ENCODE peak calls at places on chromosome 15, in seven cellular contexts. O is BE2C, Y is foreskin fibroblast, I is progenitor cell of endocrine pancreas, A is AG09309, V is H9, N is cardiac muscle cell. L is an unnamed sample.

GRCh38 chr15:42918047-42918446 is 2.5 kb downstream of the TTBK2 start:
- DNase-seq in O (no peak), Y (no peak), I (no peak), A (no peak), V (no peak), N (no peak), L (no peak)

GRCh38 chr15:78070049-78070698 is 7.3 kb downstream of the TBC1D2B start:
- DNase-seq in O (no peak), Y (no peak), I (no peak), A (no peak), V (no peak), N (no peak), L (no peak)

GRCh38 chr15:28975766-28976179 is 90.0 kb downstream of the APBA2 start:
- DNase-seq in O (peak), Y (peak), I (no peak), A (peak), V (peak), N (peak), L (peak)

GRCh38 chr15:75127186-75127585 is 74.5 kb upstream of the C15orf39 start:
- DNase-seq in O (no peak), Y (no peak), I (no peak), A (no peak), V (no peak), N (no peak), L (no peak)

GRCh38 chr15:35751421-35752133 is 205.6 kb upstream of the DPH6 start:
- DNase-seq in O (peak), Y (peak), I (peak), A (peak), V (peak), N (peak), L (no peak)

GRCh38 chr15:48641416-48641815 is 4.1 kb downstream of the FBN1 start:
- DNase-seq in O (no peak), Y (peak), I (no peak), A (no peak), V (no peak), N (peak), L (no peak)

GRCh38 chr15:77864211-77865105 is 213.1 kb downstream of the TBC1D2B start:
- DNase-seq in O (no peak), Y (no peak), I (no peak), A (no peak), V (peak), N (no peak), L (no peak)

GRCh38 chr15:100781961-100782525 is 97.6 kb upstream of the ALDH1A3 start:
- DNase-seq in O (no peak), Y (no peak), I (peak), A (no peak), V (no peak), N (no peak), L (no peak)

GRCh38 chr15:52441846-52442245 is 86.8 kb downstream of the MYO5A start:
- DNase-seq in O (no peak), Y (peak), I (no peak), A (no peak), V (no peak), N (no peak), L (no peak)

GRCh38 chr15:91849749-91850161 is 3.8 kb upstream of the SLCO3A1 start:
- DNase-seq in O (no peak), Y (peak), I (no peak), A (peak), V (no peak), N (peak), L (no peak)

GRCh38 chr15:63752075-63752684 is 81.6 kb downstream of the HERC1 start:
- DNase-seq in O (peak), Y (peak), I (no peak), A (no peak), V (no peak), N (peak), L (no peak)

GRCh38 chr15:79849789-79850188 is 47.0 kb downstream of the MTHFS start:
- DNase-seq in O (peak), Y (peak), I (no peak), A (no peak), V (peak), N (peak), L (no peak)

GRCh38 chr15:44394062-44394461 is 33.4 kb upstream of the CTDSPL2 start:
- DNase-seq in O (no peak), Y (no peak), I (no peak), A (no peak), V (no peak), N (peak), L (no peak)

GRCh38 chr15:20351448-20351961 is 190.1 kb downstream of the GOLGA6L6 start:
- DNase-seq in O (no peak), Y (no peak), I (no peak), A (no peak), V (peak), N (no peak), L (no peak)

GRCh38 chr15:53447742-53448141 is 311.7 kb downstream of the WDR72 start:
- DNase-seq in O (no peak), Y (no peak), I (no peak), A (no peak), V (no peak), N (no peak), L (no peak)

GRCh38 chr15:89112341-89112971 is 24.2 kb downstream of the ABHD2 start:
- DNase-seq in O (no peak), Y (peak), I (no peak), A (no peak), V (no peak), N (peak), L (no peak)

GRCh38 chr15:80266745-80267144 is 14.7 kb upstream of the CTXND1 start:
- DNase-seq in O (no peak), Y (no peak), I (no peak), A (no peak), V (no peak), N (no peak), L (no peak)

GRCh38 chr15:26729581-26729980 is 43.3 kb downstream of the GABRB3 start:
- DNase-seq in O (no peak), Y (no peak), I (no peak), A (no peak), V (no peak), N (no peak), L (no peak)

GRCh38 chr15:90402230-90402629 is 14.2 kb downstream of the IQGAP1 start:
- DNase-seq in O (no peak), Y (peak), I (no peak), A (peak), V (no peak), N (peak), L (no peak)

GRCh38 chr15:70741107-70741511 is 22.2 kb downstream of the UACA start:
- DNase-seq in O (no peak), Y (peak), I (no peak), A (peak), V (no peak), N (peak), L (no peak)

GRCh38 chr15:92666780-92667179 is 11.2 kb upstream of the FAM174B start:
- DNase-seq in O (no peak), Y (no peak), I (no peak), A (no peak), V (no peak), N (peak), L (no peak)

GRCh38 chr15:92801774-92802464 is 98.2 kb upstream of the CHD2 start:
- DNase-seq in O (no peak), Y (peak), I (no peak), A (peak), V (no peak), N (peak), L (no peak)

GRCh38 chr15:52013151-52013791 is 5.7 kb upstream of the MAPK6 start:
- DNase-seq in O (no peak), Y (peak), I (no peak), A (no peak), V (no peak), N (peak), L (no peak)

GRCh38 chr15:71634820-71635219 is 175.5 kb upstream of the NR2E3 start:
- DNase-seq in O (no peak), Y (peak), I (no peak), A (no peak), V (no peak), N (peak), L (no peak)

GRCh38 chr15:75694241-75695182 is 18.1 kb downstream of the CSPG4 start:
- DNase-seq in O (peak), Y (peak), I (peak), A (peak), V (peak), N (peak), L (peak)

GRCh38 chr15:79966634-79967330 is 4.2 kb downstream of the BCL2A1 start:
- DNase-seq in O (no peak), Y (no peak), I (no peak), A (no peak), V (no peak), N (no peak), L (no peak)

GRCh38 chr15:92808611-92809063 is 91.5 kb upstream of the CHD2 start:
- DNase-seq in O (peak), Y (peak), I (no peak), A (no peak), V (no peak), N (peak), L (no peak)

GRCh38 chr15:40354408-40355171 is 3.4 kb upstream of the DISP2 start:
- DNase-seq in O (peak), Y (peak), I (no peak), A (no peak), V (peak), N (peak), L (peak)

GRCh38 chr15:32878849-32879795 is 161.3 kb downstream of the GREM1 start:
- DNase-seq in O (no peak), Y (no peak), I (no peak), A (no peak), V (no peak), N (no peak), L (no peak)

GRCh38 chr15:68479406-68479805 is 47.4 kb upstream of the ITGA11 start:
- DNase-seq in O (no peak), Y (no peak), I (no peak), A (peak), V (no peak), N (peak), L (no peak)

GRCh38 chr15:87748483-87748882 is 508.1 kb downstream of the NTRK3 start:
- DNase-seq in O (no peak), Y (no peak), I (no peak), A (no peak), V (no peak), N (no peak), L (no peak)

GRCh38 chr15:85757939-85758654 is 36.6 kb downstream of the KLHL25 start:
- DNase-seq in O (no peak), Y (no peak), I (no peak), A (no peak), V (no peak), N (peak), L (no peak)

GRCh38 chr15:68265086-68265485 is 12.5 kb upstream of the FEM1B start:
- DNase-seq in O (no peak), Y (no peak), I (no peak), A (no peak), V (no peak), N (no peak), L (no peak)

GRCh38 chr15:74226761-74227540 is 9.2 kb upstream of the CCDC33 start:
- DNase-seq in O (no peak), Y (no peak), I (no peak), A (no peak), V (no peak), N (no peak), L (no peak)

GRCh38 chr15:71237456-71238188 is 122.4 kb downstream of the THSD4 start:
- DNase-seq in O (no peak), Y (peak), I (no peak), A (peak), V (no peak), N (peak), L (no peak)

GRCh38 chr15:40306371-40306770 is 1.4 kb downstream of the PLCB2 start:
- DNase-seq in O (no peak), Y (no peak), I (no peak), A (no peak), V (no peak), N (no peak), L (no peak)

GRCh38 chr15:90620379-90621134 is 90.8 kb downstream of the CRTC3 start:
- DNase-seq in O (no peak), Y (no peak), I (no peak), A (no peak), V (no peak), N (peak), L (no peak)

GRCh38 chr15:91694829-91695205 is 158.7 kb upstream of the SLCO3A1 start:
- DNase-seq in O (no peak), Y (peak), I (no peak), A (peak), V (no peak), N (peak), L (no peak)

GRCh38 chr15:68679161-68679560 is 100.4 kb downstream of the CORO2B start:
- DNase-seq in O (no peak), Y (no peak), I (no peak), A (no peak), V (no peak), N (no peak), L (no peak)

GRCh38 chr15:96075895-96076294 is 254.6 kb upstream of the NR2F2 start:
- DNase-seq in O (no peak), Y (no peak), I (no peak), A (no peak), V (no peak), N (no peak), L (no peak)

GRCh38 chr15:96070636-96071035 is 259.9 kb upstream of the NR2F2 start:
- DNase-seq in O (no peak), Y (peak), I (no peak), A (peak), V (no peak), N (no peak), L (no peak)

GRCh38 chr15:96076350-96076749 is 254.2 kb upstream of the NR2F2 start:
- DNase-seq in O (no peak), Y (no peak), I (no peak), A (no peak), V (no peak), N (no peak), L (no peak)

GRCh38 chr15:96073908-96074307 is 256.6 kb upstream of the NR2F2 start:
- DNase-seq in O (no peak), Y (no peak), I (no peak), A (no peak), V (no peak), N (no peak), L (no peak)

DNA sequence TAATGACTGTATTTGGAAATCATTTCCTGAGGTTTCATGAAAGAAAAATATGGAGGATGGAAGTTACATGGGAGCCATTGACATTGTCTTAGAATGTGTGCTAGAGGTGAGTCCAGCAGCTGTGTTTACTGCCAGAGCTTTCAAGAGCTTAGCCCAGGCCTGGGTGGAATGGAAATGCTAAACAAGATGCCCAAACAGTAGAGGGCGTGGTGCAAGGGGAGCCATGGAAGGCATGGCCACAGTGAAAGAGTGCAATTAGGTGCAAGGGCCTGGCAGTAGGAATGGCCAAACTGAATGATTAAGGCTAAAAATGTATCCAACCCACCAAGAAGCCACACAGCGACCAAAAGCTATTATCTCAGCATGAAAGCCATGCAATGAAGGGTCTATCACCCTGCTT is 257.7 kb upstream of the NR2F2 start:
- DNase-seq in O (no peak), Y (no peak), I (no peak), A (no peak), V (no peak), N (no peak), L (no peak)
- TF ChIP-seq CTCF in O (no peak), Y (no peak), I (no peak), A (no peak), V (peak), N (no peak), L (no peak)

GRCh38 chr15:59138243-59138642 is 33.3 kb downstream of the CCNB2 start:
- DNase-seq in O (peak), Y (peak), I (peak), A (no peak), V (peak), N (peak), L (peak)
- TF ChIP-seq CTCF in O (peak), Y (peak), I (peak), A (peak), V (peak), N (peak), L (peak)

DNA sequence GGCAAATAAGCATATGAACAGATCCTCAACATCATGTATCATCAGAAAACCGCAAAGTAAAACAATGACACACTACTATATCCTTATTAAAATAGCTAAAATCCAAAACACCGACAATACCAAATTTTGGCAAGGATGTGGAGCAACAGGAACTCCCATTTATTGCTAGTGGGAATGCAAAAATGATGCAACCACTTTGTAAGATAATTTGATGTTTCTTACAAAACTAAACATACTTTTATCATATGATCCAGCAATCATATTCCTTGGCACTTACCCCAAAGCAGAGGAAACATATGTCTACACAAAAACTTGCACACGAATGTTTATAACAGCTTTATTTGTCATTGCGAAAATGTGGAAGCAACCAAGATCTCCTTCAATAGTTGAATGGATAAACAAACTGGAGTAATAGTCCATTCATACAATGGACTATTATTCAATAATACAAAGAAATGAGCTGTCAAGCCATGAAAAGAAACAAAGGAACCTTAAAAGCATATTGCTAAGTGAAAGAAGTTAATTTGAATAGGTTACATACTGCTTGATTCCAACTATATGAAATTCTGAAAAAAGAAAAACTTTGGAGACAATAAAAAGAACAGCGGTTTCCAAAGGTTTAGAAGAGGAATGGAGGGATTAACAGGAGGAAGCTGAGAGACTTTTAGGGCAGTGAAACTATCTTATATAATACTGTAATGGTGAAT is 172.0 kb downstream of the VPS13C start:
- DNase-seq in O (no peak), Y (peak), I (no peak), A (no peak), V (no peak), N (peak), L (no peak)
- TF ChIP-seq CTCF in O (no peak), Y (no peak), I (no peak), A (no peak), V (no peak), N (no peak), L (no peak)

DNA sequence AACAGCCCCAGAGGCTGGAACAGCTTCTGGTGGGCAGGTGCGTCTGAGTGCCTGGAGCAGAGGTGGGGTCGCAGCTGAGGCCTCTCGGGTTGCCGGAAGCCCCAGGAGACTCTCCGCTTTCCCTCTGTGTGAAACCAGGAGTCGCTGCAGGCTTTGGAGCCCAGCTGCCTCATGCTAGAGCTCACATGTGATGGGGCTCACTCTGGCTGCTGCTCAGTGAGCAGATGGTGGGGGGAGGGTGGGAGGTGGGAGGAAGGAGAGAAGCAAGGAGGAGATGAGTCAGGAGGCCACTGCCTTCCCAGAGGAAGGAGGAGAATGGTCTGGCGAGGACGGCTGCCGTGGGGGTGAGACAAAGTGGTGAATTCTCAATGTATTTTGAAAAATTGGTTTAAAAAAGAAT is 290.1 kb upstream of the CHRNA7 start:
- DNase-seq in O (peak), Y (peak), I (no peak), A (no peak), V (peak), N (peak), L (peak)
- TF ChIP-seq CTCF in O (no peak), Y (no peak), I (no peak), A (no peak), V (peak), N (no peak), L (no peak)

DNA sequence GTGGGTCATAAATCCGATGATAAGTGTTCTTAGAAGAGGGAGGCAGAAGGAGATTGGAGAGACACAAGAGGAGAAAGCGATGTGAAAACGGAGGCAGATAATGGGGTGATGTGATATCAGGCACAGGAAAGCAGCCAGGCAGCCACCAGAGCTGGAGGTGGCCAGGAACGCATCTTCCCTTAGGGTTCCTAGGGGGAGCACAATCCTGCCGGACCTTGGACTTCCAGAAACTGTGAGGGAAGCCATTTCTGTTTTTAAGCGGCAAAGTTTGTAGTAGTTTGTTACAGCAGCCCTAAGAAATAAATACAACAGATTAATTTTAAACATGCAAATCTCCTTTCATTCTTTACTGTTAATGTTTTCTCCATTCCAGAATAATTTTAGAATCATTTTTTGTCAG is 259.9 kb upstream of the TMC3 start:
- DNase-seq in O (no peak), Y (no peak), I (no peak), A (no peak), V (no peak), N (no peak), L (peak)
- TF ChIP-seq CTCF in O (no peak), Y (no peak), I (no peak), A (no peak), V (no peak), N (no peak), L (no peak)

GRCh38 chr15:65962187-65962586 is 92.9 kb downstream of the RAB11A start:
- DNase-seq in O (no peak), Y (no peak), I (no peak), A (no peak), V (no peak), N (no peak), L (no peak)
- TF ChIP-seq CTCF in O (no peak), Y (no peak), I (no peak), A (peak), V (no peak), N (no peak), L (peak)